ENCODE peak calls at places on chromosomes 7 and 10, in seven cellular contexts. L is HFF-Myc, G is testis, J is thoracic aorta, P is fibroblast of villous mesenchyme, X is GM23338, K is MM.1S. O is an unnamed sample.

GRCh38 chr7:1752771-1753562 is 82.9 kb downstream of the ELFN1 start:
- DNase-seq in G (no peak), K (peak), J (no peak), X (no peak), P (no peak), L (no peak), O (no peak)

GRCh38 chr10:48579251-48579960 is 25.5 kb downstream of the ARHGAP22 start:
- DNase-seq in X (no peak), J (no peak), K (no peak), P (peak), G (no peak), L (no peak), O (peak)

GRCh38 chr10:84540617-84541288 is 212.4 kb downstream of the CCSER2 start:
- DNase-seq in K (peak), P (peak), L (no peak), G (peak), X (peak), J (no peak), O (peak)

GRCh38 chr10:28533571-28534304 is 820 bp downstream of the WAC start:
- DNase-seq in J (peak), X (peak), K (peak), G (peak), P (peak), L (no peak), O (peak)

GRCh38 chr10:132359305-132360040 is 27.5 kb downstream of the LRRC27 start:
- DNase-seq in P (no peak), L (no peak), J (no peak), K (no peak), G (no peak), X (no peak), O (no peak)

GRCh38 chr7:24587853-24588252 is 14.6 kb downstream of the PALS2 start:
- DNase-seq in K (peak), J (no peak), X (peak), P (peak), L (no peak), G (no peak), O (no peak)

GRCh38 chr10:58414270-58415041 is 29.2 kb downstream of the TFAM start:
- DNase-seq in K (peak), L (peak), X (peak), J (no peak), G (no peak), P (peak), O (peak)

GRCh38 chr7:117479480-117480224 is at the start of gene CFTR:
- DNase-seq in J (no peak), G (peak), X (peak), P (no peak), L (no peak), K (no peak), O (no peak)

GRCh38 chr7:47264021-47264651 is 317.8 kb downstream of the TNS3 start:
- DNase-seq in P (peak), J (no peak), L (no peak), G (no peak), K (no peak), X (no peak), O (no peak)

GRCh38 chr10:119003572-119004289 is 25.8 kb upstream of the NANOS1 start:
- DNase-seq in J (no peak), P (no peak), G (no peak), K (no peak), L (no peak), X (no peak), O (no peak)

GRCh38 chr10:12351447-12351846 is 2.1 kb downstream of the CAMK1D start:
- DNase-seq in L (no peak), X (no peak), K (no peak), G (no peak), P (no peak), J (no peak), O (no peak)

GRCh38 chr10:125132331-125132730 is 28.0 kb downstream of the CTBP2 start:
- DNase-seq in G (no peak), J (no peak), X (no peak), K (no peak), P (peak), L (no peak), O (no peak)

GRCh38 chr7:140541513-140542192 is 62.3 kb upstream of the MKRN1 start:
- DNase-seq in P (peak), G (peak), X (peak), J (no peak), K (no peak), L (peak), O (peak)

GRCh38 chr7:5517057-5517456 is 93.4 kb upstream of the TNRC18 start:
- DNase-seq in J (no peak), X (no peak), L (no peak), K (no peak), P (no peak), G (no peak), O (no peak)

GRCh38 chr10:11087372-11087771 is 69.7 kb downstream of the CELF2 start:
- DNase-seq in P (no peak), X (no peak), L (no peak), K (no peak), G (no peak), J (no peak), O (no peak)

GRCh38 chr10:131847241-131847783 is 53.5 kb upstream of the PPP2R2D start:
- DNase-seq in L (no peak), K (no peak), J (no peak), P (no peak), X (no peak), G (no peak), O (no peak)

GRCh38 chr10:52314007-52314821 is at the start of gene DKK1:
- DNase-seq in G (peak), X (peak), L (no peak), K (peak), J (no peak), P (peak), O (peak)

DNA sequence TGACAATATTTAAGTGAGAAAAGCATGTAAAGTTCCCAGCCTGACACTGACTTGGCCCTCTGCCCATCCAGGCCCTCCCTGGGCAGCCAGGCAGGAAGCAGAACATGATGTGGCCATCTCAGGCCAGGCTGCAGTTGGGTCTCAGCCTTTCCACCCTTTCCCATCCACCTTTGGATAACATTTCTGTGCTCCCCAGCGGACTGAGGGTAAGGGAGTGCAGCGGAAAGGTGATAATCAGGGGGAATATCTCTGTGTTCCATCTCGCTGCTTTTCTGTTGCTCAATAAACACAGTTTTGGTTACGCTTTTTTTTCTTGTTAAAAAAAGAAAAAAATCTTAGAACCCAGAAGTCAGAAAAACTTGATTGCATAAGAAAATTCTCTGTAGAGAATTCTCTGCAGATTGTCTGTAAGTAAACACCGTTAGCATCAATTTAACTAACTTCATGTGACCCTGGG is 37.2 kb upstream of the TARP start:
- DNase-seq in X (no peak), P (peak), L (no peak), J (no peak), G (peak), K (no peak), O (peak)
- H3K4me3 ChIP-seq in X (peak), P (peak), L (peak), J (peak), G (peak), K (peak), O (peak)

DNA sequence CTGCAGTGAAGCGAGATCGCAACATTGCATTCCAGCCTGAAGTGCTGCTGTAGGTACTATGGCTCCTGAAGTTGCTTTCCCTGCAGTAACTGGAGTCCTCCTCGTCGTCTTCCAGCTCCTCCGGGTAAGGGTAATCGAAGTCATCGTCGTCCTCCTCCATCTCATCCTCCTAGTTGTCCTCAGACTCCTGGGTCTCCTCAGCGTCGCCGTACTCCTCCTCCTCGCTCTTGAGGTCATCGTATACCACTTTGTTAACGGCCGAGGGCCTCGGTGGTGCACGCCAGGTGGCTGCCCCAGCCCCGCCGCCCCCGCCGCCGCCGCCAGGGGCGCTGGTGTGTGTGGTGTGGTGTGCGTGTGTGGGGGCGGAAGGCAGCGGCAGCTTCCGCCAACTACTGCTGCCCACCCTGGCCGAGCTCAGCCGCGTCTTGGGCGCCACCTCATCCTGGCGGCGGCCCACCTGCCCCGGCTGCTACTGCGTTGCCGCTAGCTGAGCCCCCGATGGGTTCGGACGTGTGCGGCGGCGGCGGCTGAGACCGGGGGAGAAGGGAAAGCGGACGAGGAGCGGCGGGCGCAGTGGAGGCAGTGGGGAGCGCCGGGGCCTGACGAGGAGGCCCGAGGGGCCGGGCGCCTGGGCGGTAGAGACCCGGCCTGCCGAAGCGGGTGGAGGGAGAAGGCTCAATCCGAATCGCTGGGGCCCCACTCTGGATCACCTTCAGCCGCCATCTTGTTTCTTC is 11.8 kb upstream of the ACBD5 start:
- DNase-seq in J (no peak), K (peak), X (peak), L (no peak), P (peak), G (peak), O (peak)
- TF ChIP-seq CTCF in J (peak), K (peak), X (peak), L (peak), P (peak), G (no peak), O (no peak)

DNA sequence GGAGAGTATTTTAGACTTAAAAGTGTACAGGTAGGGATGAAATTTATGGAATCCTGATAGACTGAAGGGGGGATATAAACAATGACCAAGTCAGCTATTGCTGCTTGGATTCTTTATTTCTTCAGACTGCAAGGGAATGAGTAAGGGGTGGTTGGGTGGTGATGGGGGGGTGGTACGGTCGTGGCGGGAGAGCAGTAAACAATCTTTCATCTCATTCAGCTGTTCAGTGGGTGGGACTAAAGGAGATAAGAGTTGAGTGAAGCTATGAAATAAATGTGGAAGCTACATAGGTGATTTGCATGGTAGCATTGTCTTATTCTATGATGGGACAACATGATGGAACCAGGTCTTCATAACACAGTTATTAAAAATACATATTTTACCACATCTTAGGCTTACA is 1.8 kb downstream of the SEPTIN7 start:
- DNase-seq in L (no peak), P (no peak), G (no peak), J (no peak), K (no peak), X (no peak), O (no peak)
- H3K4me3 ChIP-seq in L (peak), P (peak), G (no peak), J (peak), K (peak), X (peak), O (peak)

DNA sequence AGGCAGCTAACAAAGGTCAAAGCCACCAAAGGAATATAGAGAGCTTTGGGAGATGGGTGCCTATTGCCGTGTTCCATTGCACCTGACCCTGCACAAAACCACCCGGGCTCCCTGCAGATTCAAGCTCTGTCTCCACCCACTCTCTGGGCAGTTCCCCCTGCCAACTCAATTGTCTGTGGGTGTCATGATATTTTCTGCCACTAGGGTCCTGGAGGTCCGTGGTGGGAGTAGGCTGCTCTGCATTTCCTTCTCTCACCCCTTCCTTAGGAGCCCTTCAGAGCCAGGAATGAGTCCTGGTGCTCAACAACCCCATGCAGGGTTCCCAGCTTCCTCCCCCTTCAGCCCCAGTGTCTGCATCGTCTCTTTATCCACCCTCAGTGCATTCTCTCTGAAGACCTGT is 34.1 kb downstream of the PNLIPRP2 start:
- DNase-seq in K (no peak), L (no peak), G (no peak), P (no peak), X (peak), J (no peak), O (no peak)
- TF ChIP-seq CTCF in K (peak), L (peak), G (no peak), P (peak), X (peak), J (peak), O (peak)

GRCh38 chr7:151009340-151010001 is 14.8 kb downstream of the ATG9B start:
- DNase-seq in X (peak), L (no peak), P (no peak), J (no peak), K (no peak), G (no peak), O (no peak)

GRCh38 chr7:151010002-151010306 is 14.3 kb downstream of the ATG9B start:
- DNase-seq in X (no peak), K (no peak), J (no peak), P (no peak), L (no peak), G (no peak), O (no peak)

GRCh38 chr7:151008143-151008510 is 16.2 kb downstream of the ATG9B start:
- DNase-seq in L (no peak), X (no peak), G (peak), K (peak), P (peak), J (no peak), O (peak)

GRCh38 chr7:151007469-151007898 is 16.7 kb downstream of the NOS3 start:
- DNase-seq in P (no peak), K (no peak), J (no peak), L (no peak), X (no peak), G (no peak), O (no peak)

GRCh38 chr7:151008511-151009323 is 15.6 kb downstream of the ATG9B start:
- DNase-seq in J (no peak), G (peak), X (peak), P (peak), L (no peak), K (peak), O (peak)
- H3K4me3 ChIP-seq in J (peak), G (peak), X (peak), P (peak), L (no peak), K (peak), O (peak)

DNA sequence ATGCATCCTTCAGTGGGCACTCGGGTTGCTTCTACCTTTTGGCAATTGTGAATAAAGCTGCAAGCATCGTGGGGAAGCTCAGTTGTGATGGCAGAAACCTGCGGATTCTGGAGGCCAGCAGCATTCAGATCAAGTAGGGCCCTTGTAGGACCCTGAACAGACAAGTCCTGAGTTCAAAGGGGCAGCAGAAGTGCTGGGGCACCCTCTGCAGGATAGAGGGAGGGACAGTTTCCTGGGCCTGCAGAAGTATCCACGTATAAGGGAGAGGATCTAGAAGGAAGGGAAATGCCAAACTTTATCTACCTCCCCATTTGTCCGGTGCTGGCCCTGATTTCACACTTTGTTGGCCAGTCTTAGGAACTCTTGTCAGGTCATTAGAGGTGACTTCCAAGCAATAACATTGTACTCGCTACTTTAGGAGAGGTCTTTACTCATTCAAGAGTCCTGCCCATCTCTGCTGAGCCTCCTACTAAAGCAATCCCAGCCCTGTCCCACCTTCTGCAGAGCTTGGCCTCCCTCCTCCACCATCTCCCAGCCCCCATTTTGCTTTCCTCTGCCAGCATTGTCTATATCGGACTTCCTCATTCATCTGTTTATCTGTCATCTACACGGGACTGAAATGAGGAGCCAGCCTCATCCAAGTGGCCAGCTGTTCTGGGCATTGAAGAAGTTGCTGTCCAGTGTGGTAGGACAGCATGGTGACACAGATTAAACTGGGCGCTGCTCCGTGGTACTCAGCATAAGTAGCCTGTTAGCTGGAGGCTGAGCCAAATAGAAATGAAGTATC is 26.6 kb upstream of the R3HCC1L start:
- DNase-seq in X (peak), L (no peak), G (no peak), J (no peak), K (no peak), P (no peak), O (no peak)
- TF ChIP-seq CTCF in X (no peak), L (no peak), G (no peak), J (no peak), K (no peak), P (no peak), O (no peak)

GRCh38 chr7:138978541-138979184 is 2.5 kb downstream of the KIAA1549 start:
- DNase-seq in J (no peak), P (no peak), X (no peak), G (no peak), L (no peak), K (no peak), O (no peak)

GRCh38 chr7:138974675-138975237 is 6.4 kb downstream of the KIAA1549 start:
- DNase-seq in J (no peak), X (peak), G (no peak), P (no peak), K (no peak), L (no peak), O (no peak)

GRCh38 chr7:138974103-138974502 is 7.1 kb downstream of the KIAA1549 start:
- DNase-seq in X (peak), L (no peak), J (no peak), P (no peak), G (no peak), K (no peak), O (no peak)

GRCh38 chr7:138979226-138979979 is 1.8 kb downstream of the KIAA1549 start:
- DNase-seq in X (no peak), G (no peak), L (no peak), J (no peak), P (no peak), K (peak), O (no peak)

GRCh38 chr7:138975343-138976104 is 5.7 kb downstream of the KIAA1549 start:
- DNase-seq in K (no peak), P (no peak), L (no peak), X (peak), G (no peak), J (no peak), O (no peak)
- H3K4me3 ChIP-seq in K (no peak), P (no peak), L (no peak), X (peak), G (no peak), J (no peak), O (no peak)

GRCh38 chr7:151506901-151507382 is 12.8 kb downstream of the RHEB start:
- DNase-seq in L (no peak), J (no peak), K (no peak), P (no peak), X (no peak), G (no peak), O (no peak)
- TF ChIP-seq CTCF in L (no peak), J (no peak), K (peak), P (no peak), X (peak), G (no peak), O (peak)

GRCh38 chr7:28937593-28937992 is 20.5 kb downstream of the TRIL start:
- DNase-seq in L (no peak), J (no peak), P (no peak), G (no peak), X (no peak), K (no peak), O (no peak)

GRCh38 chr7:28939367-28939766 is 18.8 kb downstream of the TRIL start:
- DNase-seq in J (no peak), X (no peak), G (no peak), K (no peak), L (no peak), P (no peak), O (no peak)

GRCh38 chr7:28931565-28931964 is 26.6 kb downstream of the TRIL start:
- DNase-seq in G (no peak), J (no peak), K (no peak), X (no peak), L (no peak), P (no peak), O (no peak)

GRCh38 chr7:28937103-28937502 is 21.0 kb downstream of the TRIL start:
- DNase-seq in G (no peak), J (no peak), P (no peak), X (no peak), K (no peak), L (no peak), O (no peak)

GRCh38 chr7:28933874-28934265 is 24.3 kb downstream of the TRIL start:
- DNase-seq in K (no peak), L (no peak), P (no peak), G (no peak), X (peak), J (no peak), O (no peak)
- H3K4me3 ChIP-seq in K (no peak), L (no peak), P (no peak), G (no peak), X (no peak), J (no peak), O (no peak)

DNA sequence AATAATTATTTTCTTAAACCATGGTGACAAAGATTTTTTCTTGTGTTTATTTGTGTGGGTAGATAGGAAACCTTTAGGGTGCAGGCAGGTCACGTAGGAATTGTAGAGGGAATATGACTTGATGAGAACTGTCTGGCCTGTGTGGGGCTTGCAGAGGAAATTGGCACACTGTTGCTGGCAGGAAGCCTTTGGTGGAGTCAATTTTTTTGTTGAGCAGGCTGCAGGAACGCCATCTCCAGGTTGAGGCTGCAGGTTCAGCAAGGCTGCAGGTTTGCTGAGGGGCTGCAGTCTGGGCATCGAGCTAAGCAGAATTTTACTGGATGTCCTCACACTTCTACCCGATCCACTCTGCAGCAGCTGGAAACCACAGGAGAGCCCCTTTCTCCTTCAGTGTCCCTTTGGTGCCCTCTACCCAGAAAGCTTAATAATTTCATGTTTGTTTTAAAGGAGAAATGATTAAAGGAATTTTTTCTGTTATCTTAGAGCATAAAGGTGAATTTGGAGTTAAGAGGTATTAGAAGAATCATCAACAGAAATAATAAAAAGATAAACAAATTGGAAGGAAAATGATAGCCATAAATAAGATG is 37.0 kb downstream of the TBC1D12 start:
- DNase-seq in G (no peak), P (no peak), X (peak), L (no peak), J (no peak), K (no peak), O (peak)
- TF ChIP-seq CTCF in G (no peak), P (peak), X (peak), L (no peak), J (no peak), K (no peak), O (no peak)